ENCODE peak calls at places on chromosomes 16 and 17, in six cellular contexts. T is A549, G is H1, S is tibial nerve, L is ovary, C is stomach. K is an unnamed sample.

GRCh38 chr16:13902677-13903076 is 17.3 kb upstream of the ERCC4 start:
- DNase-seq in T (no peak), G (no peak), L (no peak), S (no peak), C (no peak), K (no peak)

GRCh38 chr16:71337631-71338030 is 20.9 kb upstream of the CALB2 start:
- DNase-seq in C (no peak), T (no peak), G (no peak), S (no peak), L (no peak), K (no peak)

GRCh38 chr17:32567086-32567485 is 80.3 kb downstream of the CDK5R1 start:
- DNase-seq in T (no peak), C (no peak), G (no peak), S (no peak), L (no peak), K (no peak)

GRCh38 chr17:6178959-6179358 is 108.8 kb downstream of the WSCD1 start:
- DNase-seq in S (no peak), G (no peak), L (no peak), C (no peak), T (no peak), K (no peak)

GRCh38 chr16:30927789-30928378 is 4.5 kb downstream of the FBXL19 start:
- DNase-seq in S (no peak), L (peak), C (no peak), T (peak), G (peak), K (no peak)

GRCh38 chr16:54493594-54493993 is 207.0 kb upstream of the IRX3 start:
- DNase-seq in S (no peak), L (no peak), T (no peak), C (no peak), G (no peak), K (no peak)

GRCh38 chr17:76468634-76469010 is 1.2 kb downstream of the AANAT start:
- DNase-seq in S (no peak), L (no peak), G (no peak), T (no peak), C (no peak), K (no peak)

GRCh38 chr16:2026461-2027023 is at the start of gene NHERF2:
- DNase-seq in C (peak), T (no peak), S (no peak), L (no peak), G (no peak), K (no peak)

GRCh38 chr17:8005357-8005756 is 2.9 kb downstream of the GUCY2D start:
- DNase-seq in T (no peak), C (no peak), S (no peak), L (no peak), G (no peak), K (peak)

GRCh38 chr16:20868890-20869289 is 31.3 kb downstream of the DCUN1D3 start:
- DNase-seq in S (peak), L (peak), C (peak), G (no peak), T (peak), K (peak)

GRCh38 chr16:58393138-58393504 is 850 bp downstream of the GINS3 start:
- DNase-seq in L (no peak), G (no peak), T (no peak), C (no peak), S (no peak), K (no peak)

GRCh38 chr16:22314661-22315626 is 17.7 kb downstream of the POLR3E start:
- DNase-seq in C (peak), T (no peak), S (no peak), G (no peak), L (no peak), K (no peak)

GRCh38 chr17:33765871-33766270 is 472.8 kb upstream of the ASIC2 start:
- DNase-seq in C (no peak), G (no peak), S (no peak), L (no peak), T (no peak), K (no peak)

GRCh38 chr16:57284952-57285263 is 436 bp upstream of the PLLP start:
- DNase-seq in C (no peak), S (no peak), G (no peak), L (no peak), T (no peak), K (no peak)

GRCh38 chr16:55968221-55968620 is 93.0 kb upstream of the CES5A start:
- DNase-seq in T (no peak), G (no peak), C (no peak), S (no peak), L (no peak), K (no peak)

GRCh38 chr17:31509095-31509804 is 117.8 kb downstream of the RAB11FIP4 start:
- DNase-seq in T (no peak), C (no peak), G (no peak), L (no peak), S (no peak), K (no peak)

GRCh38 chr16:65618335-65618734 is 496.5 kb upstream of the CDH11 start:
- DNase-seq in C (no peak), S (no peak), L (no peak), G (no peak), T (no peak), K (no peak)

GRCh38 chr16:72021043-72021442 is 12.5 kb downstream of the DHODH start:
- DNase-seq in L (no peak), G (peak), C (no peak), S (no peak), T (no peak), K (no peak)

GRCh38 chr16:80670170-80670865 is 129.5 kb downstream of the DYNLRB2 start:
- DNase-seq in G (no peak), C (no peak), T (no peak), L (no peak), S (no peak), K (no peak)

GRCh38 chr17:75390982-75391381 is 14.5 kb downstream of the GRB2 start:
- DNase-seq in G (no peak), L (no peak), S (no peak), T (no peak), C (no peak), K (no peak)

GRCh38 chr16:46932802-46933201 is 40.7 kb downstream of the DNAJA2 start:
- DNase-seq in T (no peak), C (peak), G (peak), L (no peak), S (no peak), K (no peak)

GRCh38 chr17:8829036-8829941 is 30.1 kb upstream of the MFSD6L start:
- DNase-seq in S (no peak), T (no peak), L (no peak), G (peak), C (no peak), K (no peak)

GRCh38 chr16:10625595-10626357 is 45.4 kb upstream of the EMP2 start:
- DNase-seq in S (no peak), T (peak), G (no peak), L (no peak), C (no peak), K (no peak)

GRCh38 chr16:88289549-88290344 is 93.0 kb upstream of the ZNF469 start:
- DNase-seq in S (no peak), G (no peak), T (no peak), L (no peak), C (no peak), K (no peak)

GRCh38 chr16:14434860-14435259 is 195.2 kb downstream of the PARN start:
- DNase-seq in G (no peak), S (no peak), L (no peak), C (no peak), T (no peak), K (no peak)

GRCh38 chr16:79598341-79599181 is 2.0 kb downstream of the MAF start:
- DNase-seq in G (peak), L (peak), C (peak), S (peak), T (peak), K (peak)

GRCh38 chr17:34485999-34486398 is 93.4 kb upstream of the TMEM132E start:
- DNase-seq in S (no peak), T (no peak), G (no peak), C (no peak), L (no peak), K (no peak)

GRCh38 chr16:69863882-69864281 is 87.3 kb upstream of the CLEC18A start:
- DNase-seq in S (no peak), T (no peak), G (no peak), L (no peak), C (no peak), K (no peak)

GRCh38 chr16:4700380-4700996 is 7.1 kb downstream of the NUDT16L1 start:
- DNase-seq in L (no peak), T (no peak), S (no peak), G (no peak), C (no peak), K (no peak)

GRCh38 chr16:70476272-70477020 is 22.1 kb downstream of the FCSK start:
- DNase-seq in C (peak), L (no peak), S (no peak), T (no peak), G (no peak), K (no peak)

GRCh38 chr16:82855471-82855870 is 228.7 kb downstream of the CDH13 start:
- DNase-seq in T (no peak), C (no peak), L (no peak), G (no peak), S (no peak), K (no peak)

GRCh38 chr16:81738831-81739496 is 40.1 kb upstream of the PLCG2 start:
- DNase-seq in C (peak), L (no peak), G (no peak), S (no peak), T (no peak), K (no peak)

GRCh38 chr17:60390223-60390622 is 1.7 kb downstream of the USP32 start:
- DNase-seq in L (no peak), G (no peak), T (no peak), C (no peak), S (no peak), K (no peak)

GRCh38 chr16:58730724-58731370 is 3.3 kb downstream of the GOT2 start:
- DNase-seq in L (no peak), G (no peak), C (no peak), S (no peak), T (no peak), K (no peak)

GRCh38 chr17:47751471-47751870 is 18.4 kb downstream of the TBX21 start:
- DNase-seq in C (no peak), L (no peak), T (no peak), G (no peak), S (no peak), K (no peak)

GRCh38 chr17:3959295-3959899 is 4.8 kb downstream of the ATP2A3 start:
- DNase-seq in S (no peak), G (no peak), L (no peak), T (peak), C (peak), K (no peak)

GRCh38 chr16:84266451-84266850 is 26.6 kb upstream of the KCNG4 start:
- DNase-seq in T (peak), G (peak), S (no peak), C (no peak), L (no peak), K (no peak)

GRCh38 chr17:41632482-41633105 is 8.2 kb upstream of the KRT17 start:
- DNase-seq in S (no peak), L (no peak), G (no peak), C (no peak), T (no peak), K (no peak)

DNA sequence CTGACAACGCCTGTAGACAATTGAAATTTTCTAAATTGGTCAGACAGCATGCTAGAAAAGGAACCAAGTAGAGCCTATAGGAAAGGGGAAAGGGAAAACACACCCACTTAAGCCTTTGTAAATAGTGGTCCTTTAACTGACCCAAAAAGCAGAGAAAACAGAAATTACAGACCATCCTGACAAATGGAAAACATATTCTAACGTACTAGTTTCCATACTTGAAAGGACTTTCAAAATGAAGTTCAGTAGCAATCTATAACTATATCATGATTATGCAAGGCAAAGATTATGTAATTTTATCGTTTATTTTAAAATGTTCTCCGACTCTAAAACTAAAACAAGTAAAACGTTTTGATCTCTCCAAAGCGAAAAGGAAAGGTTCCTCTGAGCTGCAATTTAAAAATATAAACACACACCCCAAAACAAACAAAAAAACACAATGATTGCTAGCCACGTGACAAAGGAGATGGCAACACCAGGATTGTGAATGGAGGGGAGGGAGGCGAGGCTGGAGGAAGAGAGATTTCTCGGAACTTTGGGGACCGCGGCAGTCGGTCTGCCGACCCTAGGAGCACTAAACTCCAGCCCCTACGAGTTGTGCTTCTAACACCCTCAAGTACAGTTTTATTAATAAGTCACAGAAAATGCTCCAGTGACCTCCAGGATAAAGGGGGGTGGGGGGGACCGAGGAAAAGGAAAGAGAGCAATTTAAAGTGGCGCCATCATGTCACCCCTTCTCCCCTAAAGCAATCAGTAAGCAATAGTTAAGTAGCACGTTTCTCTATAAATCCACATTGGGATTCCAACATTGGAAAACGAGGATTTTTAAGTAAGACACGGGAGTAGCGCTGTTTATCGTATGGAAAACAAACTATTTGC is 1.7 kb downstream of the KANSL1 start:
- DNase-seq in T (peak), G (no peak), S (no peak), L (no peak), C (no peak), K (no peak)
- TF ChIP-seq EP300 in T (no peak), G (no peak), S (peak), L (no peak), C (no peak), K (no peak)

GRCh38 chr17:81423698-81424071 is 28.4 kb downstream of the BAHCC1 start:
- DNase-seq in L (no peak), G (no peak), T (no peak), S (no peak), C (no peak), K (no peak)

GRCh38 chr17:81424151-81424550 is 28.9 kb downstream of the BAHCC1 start:
- DNase-seq in G (no peak), S (no peak), L (no peak), T (no peak), C (no peak), K (no peak)

GRCh38 chr17:81420769-81421462 is 25.7 kb downstream of the BAHCC1 start:
- DNase-seq in T (no peak), L (peak), S (no peak), C (peak), G (no peak), K (no peak)

GRCh38 chr17:81424613-81425017 is 29.4 kb downstream of the BAHCC1 start:
- DNase-seq in S (no peak), C (no peak), G (no peak), T (no peak), L (no peak), K (no peak)

GRCh38 chr17:81422776-81423697 is 27.8 kb downstream of the BAHCC1 start:
- DNase-seq in S (no peak), T (peak), L (peak), C (peak), G (no peak), K (no peak)
- TF ChIP-seq EP300 in S (peak), T (no peak), L (peak), C (no peak), G (no peak), K (no peak)

DNA sequence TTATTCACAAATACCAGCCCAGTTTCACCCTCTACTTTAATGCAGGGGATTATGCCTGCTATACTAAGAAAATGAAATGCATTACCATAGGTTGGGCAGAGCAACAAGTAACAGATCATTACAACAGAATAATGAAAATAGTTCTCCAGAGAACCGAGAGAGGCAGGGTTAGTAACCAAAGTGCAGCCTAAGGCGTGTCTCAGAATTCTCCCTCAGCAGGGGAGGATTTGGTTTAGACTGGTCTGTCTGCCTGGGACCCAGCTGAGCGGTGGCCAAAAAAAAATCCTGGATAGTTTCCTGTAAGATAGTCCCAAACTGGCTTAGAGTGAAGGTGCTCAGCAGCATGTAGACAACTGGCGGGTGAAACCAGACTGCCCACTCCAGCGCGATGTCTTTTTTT is 30.8 kb upstream of the ADCY7 start:
- DNase-seq in G (no peak), C (no peak), S (no peak), T (no peak), L (no peak), K (no peak)
- TF ChIP-seq EP300 in G (no peak), C (no peak), S (no peak), T (no peak), L (no peak), K (no peak)

GRCh38 chr17:65362826-65363225 is 198.6 kb downstream of the AXIN2 start:
- DNase-seq in G (no peak), C (no peak), S (no peak), T (no peak), L (no peak), K (no peak)

GRCh38 chr17:65364408-65364807 is 197.0 kb downstream of the AXIN2 start:
- DNase-seq in C (no peak), S (no peak), L (no peak), G (no peak), T (no peak), K (no peak)

GRCh38 chr17:65368341-65368740 is 193.1 kb downstream of the AXIN2 start:
- DNase-seq in G (no peak), L (no peak), S (no peak), C (no peak), T (no peak), K (no peak)

GRCh38 chr17:65366102-65366844 is 195.2 kb downstream of the AXIN2 start:
- DNase-seq in T (no peak), C (no peak), G (no peak), S (no peak), L (no peak), K (no peak)

GRCh38 chr17:65365209-65365608 is 196.2 kb downstream of the AXIN2 start:
- DNase-seq in L (no peak), G (no peak), T (no peak), C (no peak), S (no peak), K (no peak)
- TF ChIP-seq EP300 in L (no peak), G (no peak), T (no peak), C (no peak), S (no peak), K (no peak)

GRCh38 chr17:11035681-11036080 is 197.8 kb upstream of the PIRT start:
- DNase-seq in G (no peak), T (no peak), L (no peak), S (no peak), C (no peak), K (no peak)

DNA sequence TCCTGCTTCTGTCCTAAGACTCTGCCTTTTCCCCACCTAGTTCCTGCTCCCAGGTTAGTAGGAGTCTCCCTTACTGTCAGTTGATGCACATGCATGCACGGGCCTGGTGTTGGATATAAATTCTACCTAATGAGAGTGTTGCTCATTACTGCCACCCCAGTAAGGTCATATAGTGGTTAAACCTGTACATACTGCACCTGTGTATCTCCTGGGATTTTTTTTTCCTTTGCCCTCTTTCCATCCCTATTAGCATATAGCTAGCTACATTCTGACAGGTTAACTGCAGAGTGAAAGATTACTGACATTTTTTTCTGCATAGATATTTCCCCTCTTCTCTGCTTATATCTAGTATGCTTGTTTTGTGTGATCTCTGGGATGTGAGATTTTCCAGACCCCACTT is 201.5 kb upstream of the PIRT start:
- DNase-seq in S (no peak), T (no peak), G (no peak), C (no peak), L (no peak), K (no peak)
- TF ChIP-seq EP300 in S (no peak), T (no peak), G (no peak), C (no peak), L (no peak), K (no peak)

DNA sequence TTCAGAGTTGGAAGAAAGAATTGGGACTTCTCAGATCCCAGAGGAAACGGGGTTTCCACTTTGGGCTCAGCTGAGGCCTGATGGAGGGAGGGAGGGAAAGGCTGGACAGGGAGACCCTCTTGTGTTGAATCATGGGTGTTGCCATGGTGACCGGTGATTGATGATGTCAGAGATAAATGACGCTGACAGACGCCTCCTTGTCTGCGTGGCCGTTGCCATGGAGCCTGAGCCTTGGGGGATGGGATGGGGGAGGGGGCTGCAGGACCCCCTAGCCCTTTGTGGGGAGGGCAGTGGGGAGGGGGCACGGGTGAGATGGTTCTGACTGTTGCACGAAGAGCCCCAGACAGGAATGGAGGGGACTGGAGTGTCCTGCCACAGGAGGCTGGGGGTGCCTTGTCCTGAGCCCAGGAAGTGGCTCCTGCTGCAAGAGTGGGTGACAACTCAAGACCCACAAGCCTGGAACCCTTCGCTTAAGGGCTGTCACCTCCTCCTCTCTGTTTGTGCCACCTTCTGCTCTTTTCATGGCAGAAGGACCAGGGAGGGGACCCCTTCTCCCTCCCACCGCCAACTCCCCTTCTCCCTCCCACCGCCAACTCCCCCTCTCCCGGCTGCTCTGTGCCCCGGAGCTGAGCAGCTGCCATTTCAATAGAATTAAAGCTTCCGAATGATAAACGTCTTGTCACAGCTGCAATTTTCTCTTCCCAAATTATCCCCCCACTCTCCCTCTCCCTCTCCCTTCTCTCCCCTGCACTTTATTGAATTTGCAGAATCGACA is 13.9 kb downstream of the GJD3 start:
- DNase-seq in G (no peak), C (no peak), T (no peak), L (no peak), S (no peak), K (peak)
- TF ChIP-seq EP300 in G (no peak), C (no peak), T (no peak), L (no peak), S (no peak), K (no peak)

K was measured in suprapubic skin.